ENCODE peak calls at places on chromosomes 5 and 9, in six cellular contexts. L is activated CD4-positive, alpha-beta T cell treated with anti-CD3 and anti-CD28 coated beads, Interleukin-2, amount 50 U/mL, for 48 hours; I is A172; Q is GM04504; J is OCI-LY7; S is activated effector memory CD4-positive, alpha-beta T cell treated with Interleukin-2 at 50 U/mL for 16 hours. G is an unnamed sample.

GRCh38 chr9:133029994-133030316 is 842 bp upstream of the GTF3C5 start:
- DNase-seq in I (no peak), Q (no peak), J (no peak), S (no peak), L (no peak), G (no peak)

GRCh38 chr5:158013303-158013702 is 154.4 kb upstream of the CLINT1 start:
- DNase-seq in J (no peak), Q (no peak), L (no peak), S (no peak), I (no peak), G (no peak)

GRCh38 chr9:21854594-21854993 is 52.2 kb downstream of the MTAP start:
- DNase-seq in I (no peak), J (no peak), S (no peak), L (no peak), Q (no peak), G (no peak)

GRCh38 chr9:89878687-89879086 is 273.9 kb downstream of the GADD45G start:
- DNase-seq in J (no peak), L (no peak), S (no peak), Q (no peak), I (no peak), G (no peak)

GRCh38 chr9:101966706-101967105 is 228.3 kb upstream of the GRIN3A start:
- DNase-seq in I (no peak), Q (no peak), L (no peak), S (no peak), J (no peak), G (no peak)

GRCh38 chr5:14591548-14591947 is 10.0 kb downstream of the OTULINL start:
- DNase-seq in L (no peak), J (no peak), Q (no peak), I (no peak), S (no peak), G (no peak)

GRCh38 chr5:170865622-170866021 is 3.8 kb downstream of the RANBP17 start:
- DNase-seq in S (no peak), Q (no peak), I (no peak), J (no peak), L (no peak), G (peak)

GRCh38 chr9:137411260-137411659 is 11.7 kb downstream of the EXD3 start:
- DNase-seq in J (no peak), Q (no peak), S (no peak), I (peak), L (no peak), G (no peak)

GRCh38 chr5:3329427-3329826 is 266.2 kb upstream of the IRX1 start:
- DNase-seq in J (no peak), Q (no peak), L (no peak), S (no peak), I (no peak), G (no peak)

GRCh38 chr5:179258922-179259730 is 86.1 kb downstream of the ADAMTS2 start:
- DNase-seq in S (no peak), Q (peak), J (no peak), I (peak), L (no peak), G (no peak)

GRCh38 chr9:133249337-133249736 is 25.7 kb downstream of the ABO start:
- DNase-seq in Q (no peak), S (no peak), J (no peak), L (no peak), I (no peak), G (no peak)

GRCh38 chr5:163459465-163459887 is 426 bp downstream of the NUDCD2 start:
- DNase-seq in I (no peak), Q (no peak), S (no peak), L (no peak), J (no peak), G (no peak)

GRCh38 chr9:113624721-113625120 is 161.2 kb downstream of the RGS3 start:
- DNase-seq in J (no peak), S (no peak), Q (no peak), I (peak), L (no peak), G (no peak)

GRCh38 chr5:147442134-147442726 is 67.6 kb downstream of the DPYSL3 start:
- DNase-seq in J (no peak), Q (no peak), L (no peak), I (no peak), S (no peak), G (no peak)

GRCh38 chr9:112203536-112203935 is 28.4 kb upstream of the SUSD1 start:
- DNase-seq in I (peak), L (no peak), S (no peak), J (no peak), Q (no peak), G (no peak)

GRCh38 chr5:81183811-81184748 is 49.0 kb upstream of the CKMT2 start:
- DNase-seq in L (no peak), Q (no peak), J (no peak), S (no peak), I (no peak), G (no peak)

GRCh38 chr5:145941677-145942130 is 5.3 kb downstream of the SH3RF2 start:
- DNase-seq in S (no peak), I (peak), L (no peak), J (no peak), Q (no peak), G (no peak)

GRCh38 chr9:6944896-6945295 is 187.1 kb downstream of the KDM4C start:
- DNase-seq in S (no peak), L (no peak), J (no peak), Q (no peak), I (no peak), G (no peak)

GRCh38 chr5:65928341-65928752 is 2.0 kb downstream of the ERBIN start:
- DNase-seq in L (no peak), Q (no peak), J (no peak), I (no peak), S (no peak), G (no peak)

GRCh38 chr5:120823316-120823715 is 359.2 kb downstream of the PRR16 start:
- DNase-seq in I (no peak), S (no peak), J (no peak), Q (no peak), L (no peak), G (no peak)

GRCh38 chr5:143717400-143717799 is 94.6 kb upstream of the HMHB1 start:
- DNase-seq in L (no peak), J (no peak), S (no peak), Q (peak), I (peak), G (no peak)

GRCh38 chr5:132354381-132354780 is 15.1 kb upstream of the SLC22A5 start:
- DNase-seq in S (no peak), L (no peak), J (no peak), I (no peak), Q (no peak), G (no peak)

GRCh38 chr9:112921549-112921948 is 30.9 kb upstream of the SLC46A2 start:
- DNase-seq in I (peak), Q (peak), J (peak), S (no peak), L (no peak), G (peak)

GRCh38 chr5:150017606-150018005 is 17.1 kb downstream of the HMGXB3 start:
- DNase-seq in Q (no peak), J (no peak), I (peak), L (no peak), S (no peak), G (no peak)

GRCh38 chr5:16983022-16983639 is 47.0 kb upstream of the MYO10 start:
- DNase-seq in S (no peak), Q (no peak), L (no peak), J (no peak), I (peak), G (no peak)

GRCh38 chr5:122312670-122312988 is 592 bp downstream of the SNCAIP start:
- DNase-seq in L (no peak), J (no peak), I (peak), S (no peak), Q (no peak), G (no peak)

GRCh38 chr5:146301666-146302065 is 37.0 kb upstream of the POU4F3 start:
- DNase-seq in Q (no peak), J (no peak), S (no peak), I (no peak), L (no peak), G (no peak)

GRCh38 chr9:3138236-3139229 is 294.6 kb upstream of the PUM3 start:
- DNase-seq in S (no peak), J (no peak), L (no peak), I (no peak), Q (no peak), G (no peak)

GRCh38 chr5:3325811-3326568 is 269.6 kb upstream of the IRX1 start:
- DNase-seq in I (no peak), S (no peak), J (no peak), L (no peak), Q (no peak), G (no peak)

GRCh38 chr5:171288066-171288465 is 21.0 kb upstream of the TLX3 start:
- DNase-seq in J (no peak), Q (no peak), I (peak), S (no peak), L (no peak), G (no peak)

GRCh38 chr9:114588671-114589526 is 1.3 kb downstream of the ATP6V1G1 start:
- DNase-seq in I (no peak), S (no peak), Q (no peak), L (no peak), J (peak), G (no peak)

GRCh38 chr9:130183133-130183762 is 11.0 kb downstream of the NCS1 start:
- DNase-seq in L (no peak), S (no peak), Q (peak), I (peak), J (no peak), G (no peak)

GRCh38 chr5:102858808-102859207 is 103.7 kb downstream of the PAM start:
- DNase-seq in I (peak), S (no peak), Q (peak), L (no peak), J (no peak), G (no peak)

GRCh38 chr9:97889941-97890557 is 32.3 kb downstream of the TRMO start:
- DNase-seq in I (no peak), J (peak), S (peak), L (peak), Q (no peak), G (peak)

GRCh38 chr5:3114467-3114866 is 363.0 kb upstream of the IRX2 start:
- DNase-seq in L (no peak), Q (no peak), I (no peak), J (no peak), S (no peak), G (no peak)